ENCODE peak calls at places on chromosomes 6 and 20, in four cellular contexts. W is neural progenitor cell, I is nephron progenitor cell, S is foreskin fibroblast. B is an unnamed sample.
A peak's percentile ranks its signal among the peaks of the same experiment; 100 is the strongest.

GRCh38 chr20:57310821-57311514 is 18.6 kb upstream of the SPO11 start:
- DNase-seq in W (no peak), I (no peak), S (no peak), B (no peak)

GRCh38 chr6:152085533-152085932 is 278.1 kb downstream of the ESR1 start:
- DNase-seq in I (no peak), S (no peak), W (no peak), B (no peak)

GRCh38 chr6:17987576-17988421 is at the start of gene KIF13A:
- DNase-seq in I (peak; percentile 75), S (peak; percentile 61), W (peak; percentile 81), B (no peak)

GRCh38 chr6:30480536-30481156 is 8.7 kb upstream of the HLA-E start:
- DNase-seq in I (no peak), S (no peak), W (no peak), B (no peak)

GRCh38 chr6:7060769-7061516 is 46.8 kb upstream of the RREB1 start:
- DNase-seq in S (no peak), I (no peak), W (no peak), B (no peak)

GRCh38 chr20:40993794-40994540 is 34.7 kb upstream of the TOP1 start:
- DNase-seq in S (no peak), I (no peak), W (no peak), B (no peak)

GRCh38 chr6:14831922-14832321 is 413.9 kb upstream of the JARID2 start:
- DNase-seq in S (no peak), W (peak; percentile 55), I (no peak), B (no peak)

GRCh38 chr20:38875170-38875993 is 50.8 kb upstream of the FAM83D start:
- DNase-seq in W (no peak), S (no peak), I (no peak), B (no peak)

GRCh38 chr6:129923520-129923919 is 62.4 kb upstream of the TMEM244 start:
- DNase-seq in S (peak; percentile 58), W (no peak), I (no peak), B (no peak)

GRCh38 chr6:148002067-148002466 is 340.6 kb upstream of the SASH1 start:
- DNase-seq in W (no peak), S (no peak), I (no peak), B (no peak)

GRCh38 chr6:39304951-39305350 is 9.3 kb downstream of the KCNK17 start:
- DNase-seq in I (no peak), W (no peak), S (no peak), B (no peak)

GRCh38 chr6:41280658-41281057 is 5.8 kb downstream of the TREM1 start:
- DNase-seq in I (no peak), S (no peak), W (no peak), B (no peak)

GRCh38 chr20:51569815-51570741 is 27.6 kb upstream of the NFATC2 start:
- DNase-seq in I (no peak), W (no peak), S (no peak), B (no peak)

GRCh38 chr6:35496036-35496850 is 636 bp downstream of the TEAD3 start:
- DNase-seq in S (no peak), I (peak; percentile 65), W (peak; percentile 77), B (no peak)

GRCh38 chr20:39264506-39265172 is 302.5 kb downstream of the DHX35 start:
- DNase-seq in W (peak; percentile 80), S (peak; percentile 50), I (peak; percentile 70), B (peak; percentile 35)

GRCh38 chr6:43836507-43836906 is 66.5 kb downstream of the VEGFA start:
- DNase-seq in I (no peak), W (no peak), S (peak; percentile 33), B (no peak)

GRCh38 chr6:124203812-124204167 is 400.1 kb downstream of the NKAIN2 start:
- DNase-seq in S (peak; percentile 1), I (no peak), W (no peak), B (no peak)

GRCh38 chr20:47319517-47320252 is 36.8 kb downstream of the ZMYND8 start:
- DNase-seq in W (peak; percentile 61), I (peak; percentile 10), S (peak; percentile 63), B (no peak)

GRCh38 chr6:141957271-141957670 is 175.5 kb upstream of the GJE1 start:
- DNase-seq in W (no peak), I (no peak), S (no peak), B (no peak)

GRCh38 chr6:167510648-167511047 is 185.8 kb downstream of the TTLL2 start:
- DNase-seq in W (peak; percentile 52), S (no peak), I (no peak), B (no peak)

GRCh38 chr6:31582230-31582601 is at the start of gene LTB:
- DNase-seq in S (no peak), W (no peak), I (no peak), B (no peak)

GRCh38 chr20:60237981-60238380 is 279.8 kb downstream of the CDH26 start:
- DNase-seq in W (no peak), I (no peak), S (no peak), B (no peak)

GRCh38 chr6:152635949-152636674 is 1.1 kb downstream of the SYNE1 start:
- DNase-seq in I (peak; percentile 37), W (peak; percentile 51), S (peak; percentile 29), B (no peak)

GRCh38 chr6:170497845-170498281 is 55.2 kb downstream of the PSMB1 start:
- DNase-seq in I (no peak), W (peak; percentile 95), S (no peak), B (no peak)

GRCh38 chr20:37479275-37479674 is 41.8 kb upstream of the NNAT start:
- DNase-seq in I (no peak), S (no peak), W (no peak), B (no peak)

GRCh38 chr6:2307794-2308193 is 62.4 kb upstream of the GMDS start:
- DNase-seq in W (no peak), S (no peak), I (no peak), B (no peak)

GRCh38 chr6:47655719-47656595 is 42.4 kb upstream of the ADGRF4 start:
- DNase-seq in I (peak; percentile 21), S (peak; percentile 3), W (peak; percentile 50), B (no peak)

GRCh38 chr6:125871365-125871764 is 80.6 kb downstream of the NCOA7 start:
- DNase-seq in I (no peak), W (no peak), S (no peak), B (no peak)

GRCh38 chr6:104421650-104422049 is 438.1 kb downstream of the HACE1 start:
- DNase-seq in W (no peak), S (no peak), I (no peak), B (no peak)

GRCh38 chr6:46042355-46042999 is 26.8 kb upstream of the CLIC5 start:
- DNase-seq in S (no peak), I (peak; percentile 20), W (peak; percentile 64), B (no peak)

GRCh38 chr6:107106165-107106564 is 9.2 kb downstream of the BEND3 start:
- DNase-seq in S (no peak), I (no peak), W (peak; percentile 5), B (no peak)

GRCh38 chr6:122772724-122773123 is 6.8 kb upstream of the FABP7 start:
- DNase-seq in W (no peak), S (no peak), I (no peak), B (no peak)

GRCh38 chr20:50844430-50845100 is 49.7 kb downstream of the BCAS4 start:
- DNase-seq in S (peak; percentile 49), I (no peak), W (no peak), B (no peak)

GRCh38 chr6:110399219-110400071 is 15.9 kb downstream of the DDO start:
- DNase-seq in S (peak; percentile 9), W (no peak), I (no peak), B (no peak)

GRCh38 chr6:29626948-29627761 is 5.8 kb downstream of the GABBR1 start:
- DNase-seq in W (peak; percentile 58), I (peak; percentile 37), S (no peak), B (no peak)

GRCh38 chr6:140537211-140537610 is 1162.8 kb upstream of the CITED2 start:
- DNase-seq in W (no peak), I (no peak), S (peak; percentile 8), B (no peak)

GRCh38 chr20:53677447-53678314 is 84.0 kb upstream of the ZNF217 start:
- DNase-seq in W (peak; percentile 39), I (peak; percentile 22), S (no peak), B (no peak)
- TF ChIP-seq CTCF in W (no peak), I (no peak), S (no peak), B (no peak)

GRCh38 chr6:163841733-163842132 is 427.2 kb downstream of the QKI start:
- DNase-seq in W (no peak), S (no peak), I (no peak), B (no peak)
- TF ChIP-seq CTCF in W (no peak), S (no peak), I (no peak), B (no peak)

GRCh38 chr20:45890077-45890996 is 671 bp downstream of the NEURL2 start:
- DNase-seq in W (peak; percentile 92), S (peak; percentile 77), I (peak; percentile 85), B (peak; percentile 48)
- TF ChIP-seq CTCF in W (peak; percentile 83), S (peak; percentile 84), I (peak; percentile 62), B (peak; percentile 80)

DNA sequence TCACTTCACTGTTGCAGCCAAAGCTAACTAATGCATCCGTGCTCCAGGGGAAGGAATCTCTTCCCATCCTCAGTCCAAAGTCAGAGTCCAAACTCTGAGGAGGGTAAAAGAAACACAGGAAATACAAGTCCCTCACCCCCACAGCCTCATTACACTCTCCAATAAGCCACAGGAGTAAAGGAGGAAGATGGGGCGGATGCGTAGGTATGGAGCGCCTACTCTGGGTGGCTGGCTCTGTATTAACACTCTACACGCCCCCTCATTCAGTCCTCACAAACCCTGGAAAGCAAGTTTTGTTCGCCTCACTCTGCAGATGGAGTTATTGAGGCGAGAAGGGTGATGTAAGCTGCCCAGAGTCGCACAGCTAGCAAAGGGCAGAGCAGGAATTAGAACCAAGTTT is 242.9 kb downstream of the NRN1 start:
- DNase-seq in W (no peak), I (no peak), S (no peak), B (no peak)
- TF ChIP-seq CTCF in W (no peak), I (no peak), S (no peak), B (no peak)